ENCODE peak calls at places on chromosome 2, in five cellular contexts. P is mucosa of descending colon, V is GM12865, K is cardiac muscle cell, B is fibroblast of villous mesenchyme. S is an unnamed sample.

GRCh38 chr2:99635710-99636431 is 146.1 kb upstream of the REV1 start:
- DNase-seq in P (peak), V (no peak), K (peak), B (no peak), S (peak)

GRCh38 chr2:219368690-219369108 is 19.0 kb downstream of the DNPEP start:
- DNase-seq in P (no peak), V (no peak), K (peak), B (peak), S (peak)

GRCh38 chr2:48345176-48345575 is 184.8 kb upstream of the STON1 start:
- DNase-seq in P (no peak), V (no peak), K (peak), B (peak), S (no peak)

GRCh38 chr2:38535745-38536506 is 66.8 kb downstream of the HNRNPLL start:
- DNase-seq in P (peak), V (peak), K (peak), B (peak), S (peak)

GRCh38 chr2:84884396-84884795 is 3.5 kb upstream of the TRABD2A start:
- DNase-seq in P (no peak), V (no peak), K (no peak), B (no peak), S (no peak)

GRCh38 chr2:88692187-88692586 is 714 bp downstream of the RPIA start:
- DNase-seq in P (peak), V (peak), K (peak), B (peak), S (no peak)

GRCh38 chr2:188695953-188696352 is 278.2 kb upstream of the COL3A1 start:
- DNase-seq in P (no peak), V (no peak), K (peak), B (peak), S (peak)

GRCh38 chr2:174717273-174717672 is 47.0 kb downstream of the CHRNA1 start:
- DNase-seq in P (no peak), V (peak), K (peak), B (no peak), S (peak)

GRCh38 chr2:231685349-231686191 is 22.8 kb upstream of the PTMA start:
- DNase-seq in P (no peak), V (no peak), K (no peak), B (no peak), S (no peak)

GRCh38 chr2:169397697-169398096 is 35.4 kb upstream of the LRP2 start:
- DNase-seq in P (no peak), V (no peak), K (peak), B (no peak), S (no peak)

GRCh38 chr2:173090973-173091660 is 15.5 kb downstream of the MAP3K20 start:
- DNase-seq in P (no peak), V (no peak), K (no peak), B (peak), S (no peak)
- TF ChIP-seq CTCF in P (no peak), V (no peak), K (peak), B (peak), S (peak)

DNA sequence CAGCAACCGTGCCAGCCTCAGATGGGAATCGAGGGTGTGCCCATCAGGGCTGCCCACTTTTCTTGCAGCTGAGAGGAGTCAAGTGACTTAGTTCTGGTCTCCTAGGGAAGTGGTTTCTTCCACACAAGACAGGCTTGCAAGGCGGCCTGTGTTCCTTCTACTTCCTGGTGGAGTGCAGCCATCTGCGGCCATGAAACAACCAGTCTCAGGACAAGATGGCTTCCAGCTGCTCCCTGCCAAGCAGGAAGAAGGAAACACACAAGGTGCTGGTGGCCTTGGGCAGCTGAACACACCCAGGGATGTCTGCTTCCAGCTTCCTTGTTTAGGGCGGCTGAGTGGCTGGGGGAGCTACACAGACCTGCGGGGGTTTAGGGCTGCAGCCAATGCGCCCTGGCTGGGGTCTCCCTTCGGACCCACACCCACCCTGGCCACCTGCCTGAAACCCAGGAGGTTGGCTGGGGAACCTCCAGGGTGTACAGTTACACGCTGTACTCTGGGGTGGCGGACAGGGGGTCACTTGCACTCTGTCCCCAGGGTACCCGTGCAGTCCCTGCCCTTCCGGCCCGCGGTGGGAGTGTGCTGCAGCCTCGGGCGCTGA is 34.7 kb downstream of the PTPN18 start:
- DNase-seq in P (peak), V (peak), K (no peak), B (no peak), S (no peak)
- H3K4me3 ChIP-seq in P (peak), V (peak), K (peak), B (peak), S (peak)

GRCh38 chr2:42385225-42385624 is 24.2 kb upstream of the COX7A2L start:
- DNase-seq in P (peak), V (no peak), K (peak), B (peak), S (no peak)
- TF ChIP-seq CTCF in P (no peak), V (no peak), K (peak), B (peak), S (peak)

GRCh38 chr2:120293991-120294329 is 41.3 kb downstream of the RALB start:
- DNase-seq in P (no peak), V (peak), K (no peak), B (no peak), S (no peak)
- H3K4me3 ChIP-seq in P (no peak), V (peak), K (no peak), B (no peak), S (no peak)

DNA sequence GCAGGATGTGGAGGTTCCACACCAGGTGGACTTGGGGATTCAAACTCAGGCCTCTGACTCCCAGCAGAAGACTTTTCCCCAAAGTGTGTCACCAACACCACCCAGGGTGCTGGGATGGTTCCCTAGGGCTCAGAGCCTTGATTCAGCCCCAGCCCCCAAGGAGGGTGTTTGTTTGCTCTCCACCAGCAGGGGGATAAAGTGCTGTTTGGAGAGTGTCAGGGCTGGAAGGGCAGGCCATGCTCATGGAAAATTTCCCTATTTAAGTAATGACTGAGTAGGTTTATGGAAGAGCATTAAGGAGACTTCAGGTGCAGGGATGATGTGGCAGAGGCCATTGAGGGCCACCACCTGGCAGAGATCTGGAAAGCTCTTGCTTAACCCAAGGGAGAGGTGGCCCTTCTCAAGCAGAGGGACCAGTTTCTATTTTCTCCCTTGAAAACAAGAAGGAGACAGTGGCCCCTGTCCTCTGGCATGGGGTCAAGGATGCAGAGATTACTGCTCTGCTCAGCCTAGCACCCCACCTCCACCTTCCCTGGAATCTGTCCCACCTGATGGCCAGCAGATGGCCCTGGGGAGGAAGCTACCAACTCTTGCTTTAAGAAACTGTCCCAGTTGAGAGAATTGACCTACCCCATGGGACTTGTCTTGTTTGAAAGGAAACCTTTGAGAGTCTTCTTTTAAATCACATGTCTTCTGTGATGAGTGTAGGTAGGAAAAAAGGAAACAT is 122.1 kb downstream of the ACOXL start:
- DNase-seq in P (no peak), V (peak), K (no peak), B (no peak), S (no peak)
- TF ChIP-seq CTCF in P (no peak), V (peak), K (peak), B (peak), S (peak)

DNA sequence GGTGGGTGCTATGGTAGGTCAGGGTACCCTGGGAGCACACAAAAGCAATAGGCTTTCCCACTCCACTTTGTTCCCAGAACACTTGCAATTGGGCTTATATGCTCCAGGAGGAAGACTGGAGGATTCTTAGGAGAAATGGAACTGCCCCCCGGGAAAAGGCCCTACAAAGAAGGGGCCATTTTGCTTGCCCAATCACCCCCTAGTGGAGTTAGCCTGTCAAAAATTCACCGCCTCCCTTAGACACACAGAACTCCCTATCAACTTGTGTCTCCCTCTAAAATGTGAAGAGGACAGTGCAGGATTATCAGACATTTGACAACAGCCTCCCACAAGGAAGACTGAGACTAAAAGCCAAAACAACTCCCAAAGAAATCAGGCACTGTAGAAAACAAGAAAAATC is 36.5 kb downstream of the NLRC4 start:
- DNase-seq in P (no peak), V (no peak), K (no peak), B (no peak), S (no peak)
- H3K4me3 ChIP-seq in P (no peak), V (no peak), K (no peak), B (no peak), S (no peak)

DNA sequence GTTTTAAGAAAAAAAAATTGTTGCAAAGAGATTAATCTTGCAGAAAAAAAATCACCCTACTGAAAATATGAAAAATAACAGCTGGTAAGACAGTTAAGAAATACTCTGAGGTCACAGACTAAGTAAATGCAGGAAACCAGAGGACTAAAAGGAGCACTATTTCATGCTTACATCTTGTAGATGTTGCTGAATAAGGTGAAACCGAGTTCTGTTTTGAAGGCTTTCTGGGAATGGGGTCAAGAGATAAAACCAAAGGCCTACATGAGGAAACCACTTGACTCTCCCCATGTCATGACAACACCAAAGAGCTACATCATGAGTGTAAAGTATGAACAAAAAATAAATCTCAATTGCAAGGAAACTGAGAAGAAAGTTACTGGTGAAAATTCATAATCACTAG is 197.6 kb downstream of the LRP1B start:
- DNase-seq in P (no peak), V (no peak), K (no peak), B (no peak), S (no peak)
- TF ChIP-seq CTCF in P (no peak), V (no peak), K (no peak), B (no peak), S (no peak)

GRCh38 chr2:62660582-62661262 is 44.8 kb upstream of the EHBP1 start:
- DNase-seq in P (no peak), V (no peak), K (peak), B (peak), S (peak)

GRCh38 chr2:62662131-62662530 is 43.4 kb upstream of the EHBP1 start:
- DNase-seq in P (no peak), V (no peak), K (no peak), B (no peak), S (no peak)

GRCh38 chr2:62657752-62658151 is 47.8 kb upstream of the EHBP1 start:
- DNase-seq in P (no peak), V (peak), K (no peak), B (no peak), S (no peak)

GRCh38 chr2:62661263-62661635 is 44.3 kb upstream of the EHBP1 start:
- DNase-seq in P (no peak), V (no peak), K (no peak), B (no peak), S (no peak)

DNA sequence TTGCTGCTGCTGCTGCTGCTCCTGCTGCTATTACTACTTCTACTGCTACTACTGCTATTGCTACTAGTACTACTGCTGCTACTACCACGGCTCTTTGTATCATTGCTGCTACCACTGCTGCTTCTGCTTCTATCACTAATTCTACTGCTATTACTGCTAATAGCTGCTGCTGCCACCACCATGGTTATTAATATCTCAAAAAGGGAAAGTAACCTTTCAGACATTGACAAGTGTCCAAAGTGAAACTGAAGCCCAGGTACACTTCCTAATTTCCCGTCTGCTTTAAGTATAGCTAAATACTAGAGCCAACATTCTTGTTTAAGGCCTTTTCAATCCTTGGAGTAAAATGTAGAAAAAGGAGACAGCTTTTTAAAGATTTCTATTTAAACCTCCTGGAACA is 45.4 kb upstream of the EHBP1 start:
- DNase-seq in P (no peak), V (peak), K (no peak), B (no peak), S (peak)
- H3K4me3 ChIP-seq in P (no peak), V (no peak), K (no peak), B (no peak), S (no peak)

GRCh38 chr2:50575232-50575631 is 456.7 kb downstream of the NRXN1 start:
- DNase-seq in P (no peak), V (no peak), K (no peak), B (no peak), S (no peak)
- TF ChIP-seq CTCF in P (no peak), V (no peak), K (no peak), B (no peak), S (no peak)